ENCODE peak calls at places on chromosome 19, in four cellular contexts. Y, C, O and H are unnamed samples.

GRCh38 chr19:19134687-19135158 is 3.6 kb downstream of the TMEM161A start:
- DNase-seq in C (no peak), O (no peak), Y (peak; percentile 24), H (no peak)

GRCh38 chr19:30065680-30066606 is 123.9 kb downstream of the URI1 start:
- DNase-seq in C (no peak), O (no peak), Y (no peak), H (no peak)

GRCh38 chr19:14073925-14074838 is 1.6 kb downstream of the MISP3 start:
- DNase-seq in O (peak; percentile 50), C (no peak), Y (no peak), H (peak; percentile 59)

GRCh38 chr19:27890206-27890605 is 1322.7 kb downstream of the UQCRFS1 start:
- DNase-seq in Y (no peak), O (no peak), C (no peak), H (no peak)

GRCh38 chr19:14346279-14346678 is 35.0 kb upstream of the ADGRE5 start:
- DNase-seq in C (no peak), O (no peak), Y (no peak), H (no peak)

GRCh38 chr19:35468637-35469036 is 20.6 kb downstream of the FFAR2 start:
- DNase-seq in Y (peak; percentile 73), O (no peak), C (peak; percentile 69), H (peak; percentile 5)

GRCh38 chr19:47419037-47419783 is at the start of gene MEIS3:
- DNase-seq in O (no peak), Y (no peak), C (no peak), H (no peak)

GRCh38 chr19:3665681-3666544 is 34.4 kb downstream of the PIP5K1C start:
- DNase-seq in Y (peak; percentile 80), C (peak; percentile 24), O (peak; percentile 17), H (no peak)

GRCh38 chr19:49924004-49924880 is 4.8 kb upstream of the ATF5 start:
- DNase-seq in O (no peak), C (no peak), Y (no peak), H (no peak)

GRCh38 chr19:18357442-18358264 is 17.3 kb downstream of the PGPEP1 start:
- DNase-seq in O (no peak), Y (no peak), C (no peak), H (no peak)

GRCh38 chr19:23565256-23565655 is 121.8 kb downstream of the ZNF675 start:
- DNase-seq in Y (no peak), C (no peak), O (no peak), H (no peak)

GRCh38 chr19:1172353-1173159 is 1.5 kb downstream of the SBNO2 start:
- DNase-seq in Y (no peak), O (no peak), C (peak; percentile 18), H (no peak)

GRCh38 chr19:16032509-16033135 is 43.7 kb upstream of the TPM4 start:
- DNase-seq in O (no peak), C (no peak), Y (no peak), H (no peak)

GRCh38 chr19:38142176-38143035 is 81.6 kb downstream of the DPF1 start:
- DNase-seq in Y (peak; percentile 11), O (peak; percentile 25), C (peak; percentile 58), H (peak; percentile 70)

GRCh38 chr19:3575260-3575741 is 2.6 kb downstream of the HMG20B start:
- DNase-seq in Y (no peak), C (peak; percentile 42), O (no peak), H (no peak)

GRCh38 chr19:49110567-49110966 is 3.6 kb upstream of the LIN7B start:
- DNase-seq in O (no peak), Y (no peak), C (no peak), H (no peak)

GRCh38 chr19:2476451-2477140 is 669 bp downstream of the GADD45B start:
- DNase-seq in C (peak; percentile 40), Y (peak; percentile 63), O (peak; percentile 59), H (no peak)

GRCh38 chr19:45446295-45446694 is 21.5 kb upstream of the FOSB start:
- DNase-seq in Y (no peak), C (peak; percentile 50), O (no peak), H (no peak)

GRCh38 chr19:11924886-11925583 is at the start of gene ZNF700:
- DNase-seq in Y (peak; percentile 90), O (peak; percentile 80), C (peak; percentile 95), H (peak; percentile 92)

GRCh38 chr19:54691582-54692293 is 29.0 kb downstream of the LILRB4 start:
- DNase-seq in O (no peak), C (no peak), Y (no peak), H (no peak)

GRCh38 chr19:45250832-45251451 is at the start of gene MARK4:
- DNase-seq in C (peak; percentile 61), O (peak; percentile 10), Y (peak; percentile 64), H (peak; percentile 50)

GRCh38 chr19:38277549-38277948 is 13.2 kb downstream of the SPINT2 start:
- DNase-seq in Y (no peak), O (no peak), C (no peak), H (no peak)

GRCh38 chr19:14795078-14795721 is 16.8 kb upstream of the ADGRE2 start:
- DNase-seq in Y (no peak), O (no peak), C (no peak), H (no peak)

GRCh38 chr19:32750441-32751055 is 31.0 kb downstream of the TDRD12 start:
- DNase-seq in C (peak; percentile 22), Y (no peak), O (no peak), H (no peak)